ENCODE peak calls at places on chromosome 15, in five cellular contexts. X is lower lobe of right lung; N is effector memory CD4-positive, alpha-beta T cell; A is CD8-positive, alpha-beta T cell; G is left ventricle myocardium inferior. Y is an unnamed sample.
A peak's percentile ranks its signal among the peaks of the same experiment; 100 is the strongest.

GRCh38 chr15:27808182-27808581 is 290.9 kb downstream of the OCA2 start:
- DNase-seq in N (no peak), G (no peak), A (no peak), X (no peak), Y (no peak)

GRCh38 chr15:59532770-59533379 is 78.7 kb upstream of the GCNT3 start:
- DNase-seq in X (no peak), N (no peak), G (no peak), A (no peak), Y (peak; percentile 26)

GRCh38 chr15:29132110-29132420 is 137.6 kb downstream of the NSMCE3 start:
- DNase-seq in A (no peak), N (no peak), X (peak; percentile 43), G (no peak), Y (no peak)

GRCh38 chr15:57476533-57476975 is 100.2 kb downstream of the CGNL1 start:
- DNase-seq in X (no peak), A (no peak), N (no peak), G (no peak), Y (no peak)

GRCh38 chr15:68298336-68298735 is 20.8 kb downstream of the FEM1B start:
- DNase-seq in X (no peak), A (no peak), G (no peak), N (no peak), Y (no peak)

GRCh38 chr15:26873846-26874245 is 7.0 kb downstream of the GABRA5 start:
- DNase-seq in G (peak; percentile 42), N (no peak), X (no peak), A (no peak), Y (no peak)

GRCh38 chr15:31732695-31733094 is 297.6 kb upstream of the CHRNA7 start:
- DNase-seq in G (no peak), N (no peak), A (no peak), X (no peak), Y (no peak)

GRCh38 chr15:48084759-48085420 is 35.9 kb upstream of the SLC24A5 start:
- DNase-seq in N (no peak), G (no peak), X (no peak), A (no peak), Y (no peak)

GRCh38 chr15:69424748-69425413 is 10.7 kb downstream of the KIF23 start:
- DNase-seq in N (no peak), A (no peak), X (no peak), G (no peak), Y (no peak)

GRCh38 chr15:48641416-48641815 is 4.1 kb downstream of the FBN1 start:
- DNase-seq in A (no peak), X (no peak), N (no peak), G (no peak), Y (no peak)

GRCh38 chr15:73964736-73965093 is 27.4 kb downstream of the STOML1 start:
- DNase-seq in X (peak; percentile 84), A (peak; percentile 80), G (peak; percentile 84), N (peak; percentile 68), Y (peak; percentile 80)

GRCh38 chr15:55457401-55458022 is 49.2 kb downstream of the PIERCE2 start:
- DNase-seq in X (peak; percentile 71), N (no peak), G (no peak), A (no peak), Y (no peak)

GRCh38 chr15:57734860-57735259 is 28.3 kb downstream of the POLR2M start:
- DNase-seq in X (no peak), G (no peak), N (no peak), A (no peak), Y (no peak)

GRCh38 chr15:98657721-98658120 is 9.4 kb downstream of the IGF1R start:
- DNase-seq in A (no peak), G (no peak), X (no peak), N (no peak), Y (no peak)

GRCh38 chr15:98654790-98655360 is 6.5 kb downstream of the IGF1R start:
- DNase-seq in A (no peak), X (no peak), G (no peak), N (no peak), Y (no peak)

GRCh38 chr15:98653686-98654085 is 5.3 kb downstream of the IGF1R start:
- DNase-seq in X (no peak), N (no peak), G (no peak), A (no peak), Y (no peak)

GRCh38 chr15:98658831-98659699 is 10.7 kb downstream of the IGF1R start:
- DNase-seq in G (no peak), N (no peak), A (peak; percentile 9), X (no peak), Y (peak; percentile 34)

DNA sequence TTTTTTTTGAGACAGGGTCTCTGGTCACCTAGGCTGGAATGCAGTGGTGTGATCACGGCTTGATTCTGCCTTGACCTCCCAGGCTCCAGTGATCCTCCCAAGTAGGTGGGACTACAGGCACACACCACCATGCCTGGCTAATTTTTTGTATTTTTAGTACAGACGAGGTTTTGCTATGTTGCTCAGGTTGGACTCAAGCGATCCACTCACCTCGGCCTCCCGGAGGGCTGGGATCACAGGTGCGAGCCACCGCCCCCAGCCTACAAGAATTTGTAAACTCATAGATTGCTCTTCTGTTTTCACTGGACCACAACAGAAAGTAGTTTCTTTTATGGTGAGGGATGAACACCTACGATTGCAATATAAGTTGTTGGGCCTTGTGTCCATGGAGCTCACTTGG is 7.4 kb downstream of the IGF1R start:
- DNase-seq in A (no peak), X (no peak), N (no peak), G (no peak), Y (no peak)
- H3K4me1 ChIP-seq in A (peaks cover 32% of the 10 kb centered on the region), X (peaks cover 57% of the 10 kb centered on the region), N (no peaks in the 10 kb centered on the region), G (peaks cover 99% of the 10 kb centered on the region), Y (peaks cover 14% of the 10 kb centered on the region)

DNA sequence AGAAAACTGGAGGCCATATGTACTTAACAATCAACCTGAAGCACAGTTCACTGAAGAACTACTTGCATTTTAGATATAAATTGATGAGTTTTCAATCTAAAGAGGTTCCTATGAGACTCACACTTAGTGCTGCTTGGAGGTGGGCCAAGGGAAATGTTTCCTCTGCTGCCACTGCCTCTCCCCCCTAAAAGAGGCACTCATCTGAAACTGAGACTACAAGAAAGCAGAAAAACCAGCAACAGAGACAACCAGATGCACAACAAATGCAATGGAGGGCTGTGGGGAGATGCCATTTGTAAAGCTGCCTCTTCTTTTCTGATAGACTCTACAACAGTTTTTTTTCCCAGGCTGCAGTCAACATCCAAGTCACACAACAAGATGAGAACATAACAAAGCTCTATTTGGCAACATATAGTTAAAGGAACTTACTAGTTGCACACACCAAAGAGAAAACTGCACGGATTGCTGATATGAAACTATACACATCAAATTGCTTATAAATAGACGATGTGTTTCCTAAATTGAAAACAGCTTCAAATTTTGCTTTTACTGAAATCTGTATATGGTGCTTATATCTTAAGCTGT is 11.1 kb downstream of the TSPAN3 start:
- DNase-seq in N (no peak), X (no peak), G (no peak), A (no peak), Y (no peak)
- H3K4me1 ChIP-seq in N (no peaks in the 10 kb centered on the region), X (peaks cover 63% of the 10 kb centered on the region), G (peaks cover 37% of the 10 kb centered on the region), A (peaks cover 13% of the 10 kb centered on the region), Y (no peaks in the 10 kb centered on the region)

GRCh38 chr15:83283813-83284562 is 476 bp downstream of the BNC1 start:
- DNase-seq in A (no peak), X (no peak), N (no peak), G (no peak), Y (no peak)

GRCh38 chr15:83285284-83285978 is 967 bp upstream of the BNC1 start:
- DNase-seq in A (no peak), N (no peak), G (no peak), X (no peak), Y (no peak)

GRCh38 chr15:83287541-83288027 is 3.1 kb upstream of the BNC1 start:
- DNase-seq in X (no peak), N (no peak), G (no peak), A (no peak), Y (no peak)

GRCh38 chr15:83284563-83285283 is at the start of gene BNC1:
- DNase-seq in G (no peak), A (no peak), N (no peak), X (no peak), Y (no peak)

DNA sequence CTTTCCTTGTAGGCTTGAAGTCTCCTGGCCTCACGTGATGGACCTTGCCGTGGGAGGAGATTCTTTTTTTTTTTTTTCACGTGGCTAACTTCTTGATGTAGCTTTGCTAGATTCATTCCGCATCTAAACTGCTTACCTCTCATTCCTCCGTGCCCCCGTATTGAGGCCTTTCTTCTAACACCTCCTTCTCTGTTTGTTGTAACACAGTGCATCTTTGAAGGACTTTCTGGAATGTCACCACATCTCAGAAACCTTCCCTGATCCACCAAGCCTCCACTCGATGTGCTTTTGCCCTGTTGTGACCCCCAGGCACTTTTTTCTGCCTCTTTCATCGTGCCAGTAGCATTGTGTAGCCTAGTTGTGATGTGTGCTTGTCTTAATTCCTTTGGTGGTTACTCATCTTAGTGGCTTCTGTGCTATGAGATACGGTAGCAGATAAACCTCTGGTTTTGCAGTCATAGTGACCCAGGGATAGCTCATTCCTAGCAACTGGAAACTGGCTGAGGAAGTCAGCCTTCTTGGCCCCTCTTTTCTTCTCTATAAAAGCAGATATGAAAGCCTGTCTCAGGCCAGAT is 1.6 kb upstream of the BNC1 start:
- DNase-seq in G (no peak), A (no peak), X (no peak), N (no peak), Y (no peak)
- H3K4me1 ChIP-seq in G (peaks cover 15% of the 10 kb centered on the region), A (peaks cover 10% of the 10 kb centered on the region), X (peaks cover 7% of the 10 kb centered on the region), N (peaks cover 6% of the 10 kb centered on the region), Y (no peaks in the 10 kb centered on the region)

GRCh38 chr15:78382114-78382886 is 42.1 kb downstream of the CRABP1 start:
- DNase-seq in X (no peak), A (no peak), G (no peak), N (no peak), Y (no peak)
- H3K4me1 ChIP-seq in X (no peaks in the 10 kb centered on the region), A (no peaks in the 10 kb centered on the region), G (no peaks in the 10 kb centered on the region), N (no peaks in the 10 kb centered on the region), Y (no peaks in the 10 kb centered on the region)

GRCh38 chr15:67110958-67111864 is 45.8 kb downstream of the SMAD3 start:
- DNase-seq in A (no peak), G (no peak), N (no peak), X (no peak), Y (peak; percentile 37)
- H3K4me1 ChIP-seq in A (peaks cover 54% of the 10 kb centered on the region), G (peaks cover 67% of the 10 kb centered on the region), N (peaks cover 44% of the 10 kb centered on the region), X (peaks cover 64% of the 10 kb centered on the region), Y (peaks cover 85% of the 10 kb centered on the region)

GRCh38 chr15:44697014-44697413 is 14.1 kb downstream of the PATL2 start:
- DNase-seq in A (no peak), G (no peak), X (no peak), N (no peak), Y (no peak)
- H3K4me1 ChIP-seq in A (no peaks in the 10 kb centered on the region), G (no peaks in the 10 kb centered on the region), X (no peaks in the 10 kb centered on the region), N (no peaks in the 10 kb centered on the region), Y (peaks cover 12% of the 10 kb centered on the region)

DNA sequence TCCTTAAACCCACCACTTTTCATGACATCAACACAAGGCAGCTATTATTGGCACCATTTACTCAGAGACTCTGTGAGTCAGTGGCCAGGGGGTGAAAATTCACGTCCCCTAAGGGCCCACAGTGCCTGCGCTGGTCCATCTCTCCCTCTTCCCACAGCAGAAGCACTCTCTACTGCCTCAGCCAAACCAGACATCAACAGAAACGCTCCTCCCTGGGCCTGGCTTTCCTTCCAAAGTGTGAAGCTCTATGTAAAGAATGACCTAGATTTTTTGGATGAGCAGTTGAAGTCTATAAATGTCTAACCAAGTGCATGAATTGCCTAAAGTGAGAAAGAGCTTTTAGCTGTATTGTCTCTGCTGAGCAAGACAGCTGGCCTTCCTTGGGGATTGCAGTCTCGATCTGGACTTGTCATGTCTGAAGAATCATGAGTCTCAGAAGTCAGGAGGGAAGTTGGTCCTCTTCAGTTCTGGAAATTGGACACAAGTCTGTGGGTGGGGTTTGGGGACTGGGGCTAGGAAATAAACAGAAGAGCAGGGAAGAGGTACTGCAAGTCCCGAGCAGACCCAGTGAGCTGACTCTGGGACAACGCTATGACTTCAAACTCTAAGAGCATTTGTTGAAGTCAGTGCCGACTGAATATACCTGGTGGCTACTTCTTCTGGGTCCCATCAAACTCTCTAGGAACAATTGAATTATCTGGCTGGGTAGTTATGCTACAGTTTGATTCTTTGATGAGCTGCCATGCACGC is 29.0 kb downstream of the RASGRP1 start:
- DNase-seq in X (no peak), N (no peak), G (no peak), A (no peak), Y (no peak)
- H3K4me1 ChIP-seq in X (no peaks in the 10 kb centered on the region), N (peaks cover 61% of the 10 kb centered on the region), G (peaks cover 9% of the 10 kb centered on the region), A (peaks cover 95% of the 10 kb centered on the region), Y (peaks cover 97% of the 10 kb centered on the region)

GRCh38 chr15:101120473-101120872 is 131.4 kb downstream of the CHSY1 start:
- DNase-seq in X (no peak), G (no peak), N (no peak), A (no peak), Y (no peak)
- H3K4me1 ChIP-seq in X (peaks cover 51% of the 10 kb centered on the region), G (peaks cover 27% of the 10 kb centered on the region), N (no peaks in the 10 kb centered on the region), A (peaks cover 4% of the 10 kb centered on the region), Y (no peaks in the 10 kb centered on the region)

Y was measured in CD4-positive, alpha-beta memory T cell.